ENCODE peak calls at places on chromosomes 3 and 15, in five cellular contexts. One of them, this sample, is unnamed. For H3K4me1 and H3K36me3, the result is how much of the 10 kb centered on the place peaks cover.

GRCh38 chr15:91289324-91289723 is 189.3 kb downstream of the SV2B start:
- DNase-seq in tibial nerve: no peak
- DNase-seq in fibroblast of lung: no peak
- DNase-seq in testis: peak
- DNase-seq in trophoblast cell: no peak
- DNase-seq in this sample: no peak

GRCh38 chr3:158918451-158918850 is 116.6 kb downstream of the MFSD1 start:
- DNase-seq in testis: no peak
- DNase-seq in fibroblast of lung: peak
- DNase-seq in trophoblast cell: no peak
- DNase-seq in tibial nerve: no peak
- DNase-seq in this sample: no peak

GRCh38 chr3:28467414-28467813 is 118.8 kb upstream of the AZI2 start:
- DNase-seq in testis: no peak
- DNase-seq in trophoblast cell: peak
- DNase-seq in tibial nerve: no peak
- DNase-seq in fibroblast of lung: peak
- DNase-seq in this sample: no peak

GRCh38 chr3:148246286-148246685 is 451.4 kb upstream of the AGTR1 start:
- DNase-seq in testis: no peak
- DNase-seq in fibroblast of lung: no peak
- DNase-seq in trophoblast cell: no peak
- DNase-seq in tibial nerve: no peak
- DNase-seq in this sample: no peak

GRCh38 chr15:36810656-36811449 is 231.4 kb downstream of the CDIN1 start:
- DNase-seq in fibroblast of lung: no peak
- DNase-seq in testis: no peak
- DNase-seq in trophoblast cell: no peak
- DNase-seq in tibial nerve: no peak
- DNase-seq in this sample: no peak

GRCh38 chr3:13595485-13595884 is 46.6 kb downstream of the FBLN2 start:
- DNase-seq in tibial nerve: no peak
- DNase-seq in trophoblast cell: no peak
- DNase-seq in testis: no peak
- DNase-seq in fibroblast of lung: no peak
- DNase-seq in this sample: no peak

GRCh38 chr3:140585828-140586227 is 92.0 kb upstream of the TRIM42 start:
- DNase-seq in fibroblast of lung: peak
- DNase-seq in trophoblast cell: peak
- DNase-seq in tibial nerve: no peak
- DNase-seq in testis: no peak
- DNase-seq in this sample: no peak

GRCh38 chr15:67178569-67179210 is 75.8 kb downstream of the AAGAB start:
- DNase-seq in fibroblast of lung: peak
- DNase-seq in testis: no peak
- DNase-seq in trophoblast cell: peak
- DNase-seq in tibial nerve: no peak
- DNase-seq in this sample: no peak

GRCh38 chr3:152403632-152404066 is 134.9 kb downstream of the MBNL1 start:
- DNase-seq in fibroblast of lung: peak
- DNase-seq in tibial nerve: peak
- DNase-seq in testis: no peak
- DNase-seq in trophoblast cell: no peak
- DNase-seq in this sample: no peak

GRCh38 chr3:155093261-155093660 is 13.1 kb downstream of the MME start:
- DNase-seq in testis: no peak
- DNase-seq in trophoblast cell: no peak
- DNase-seq in tibial nerve: no peak
- DNase-seq in fibroblast of lung: no peak
- DNase-seq in this sample: no peak

DNA sequence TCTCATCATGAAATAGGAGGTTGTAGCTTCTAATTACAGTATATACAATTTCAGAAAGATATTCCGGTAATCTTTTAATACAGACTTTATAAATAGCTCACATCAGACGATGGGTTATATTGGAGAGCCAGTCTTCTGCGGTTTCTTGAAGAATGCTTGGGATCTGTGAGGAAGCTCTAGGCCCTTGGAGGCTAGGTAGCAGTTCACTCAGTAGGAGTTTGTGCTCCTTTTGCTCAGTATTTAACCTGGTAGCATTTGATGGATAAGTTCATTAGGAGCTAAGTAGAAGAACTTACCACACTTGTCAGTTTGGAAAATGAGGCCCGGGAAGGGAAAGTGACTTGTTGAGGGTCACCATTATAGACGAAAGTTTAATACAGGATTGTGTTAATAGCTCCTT is 2.8 kb downstream of the FNDC3B start:
- DNase-seq in tibial nerve: no peak
- DNase-seq in fibroblast of lung: peak
- DNase-seq in trophoblast cell: peak
- DNase-seq in testis: no peak
- DNase-seq in this sample: no peak
- H3K4me1 ChIP-seq in tibial nerve: under half
- H3K4me1 ChIP-seq in fibroblast of lung: under half
- H3K4me1 ChIP-seq in trophoblast cell: under half
- H3K4me1 ChIP-seq in testis: under half
- H3K4me1 ChIP-seq in this sample: under half

GRCh38 chr3:184968115-184968514 is 156.1 kb downstream of the VPS8 start:
- DNase-seq in trophoblast cell: no peak
- DNase-seq in fibroblast of lung: peak
- DNase-seq in tibial nerve: no peak
- DNase-seq in testis: no peak
- DNase-seq in this sample: no peak
- H3K36me3 ChIP-seq in trophoblast cell: under half
- H3K36me3 ChIP-seq in fibroblast of lung: under half
- H3K36me3 ChIP-seq in tibial nerve: half or more
- H3K36me3 ChIP-seq in testis: under half
- H3K36me3 ChIP-seq in this sample: under half

DNA sequence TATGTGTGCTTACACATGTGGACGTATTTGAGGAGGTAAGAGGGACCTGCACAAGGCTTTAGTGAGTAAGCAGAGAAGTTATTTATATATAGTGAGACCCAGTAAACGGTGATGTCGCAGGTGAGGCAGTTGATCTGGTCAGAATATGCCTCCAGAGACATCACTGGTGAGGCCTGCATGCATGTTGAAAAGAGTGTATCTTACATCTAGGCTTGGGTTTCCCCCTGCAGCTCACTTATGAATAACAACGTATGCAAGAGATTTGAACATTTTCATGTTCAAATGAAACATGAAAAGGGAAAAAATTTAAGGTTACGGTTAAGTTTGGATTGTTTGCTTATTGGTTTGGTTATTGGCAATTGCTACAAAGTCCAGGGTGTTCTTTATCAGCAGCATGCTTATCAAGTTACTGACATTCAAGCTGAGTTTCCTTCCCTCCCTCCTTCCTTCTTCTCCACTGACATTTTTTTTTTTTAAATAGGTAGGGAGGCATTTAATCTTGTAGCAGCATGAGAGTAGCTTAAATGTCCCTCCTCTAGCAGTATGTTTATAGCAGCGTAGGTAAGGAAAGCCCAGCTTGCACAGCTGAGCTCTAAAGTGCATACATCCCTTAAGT is 123.2 kb downstream of the IGF1R start:
- DNase-seq in testis: no peak
- DNase-seq in tibial nerve: no peak
- DNase-seq in trophoblast cell: no peak
- DNase-seq in fibroblast of lung: no peak
- DNase-seq in this sample: no peak
- H3K4me1 ChIP-seq in testis: under half
- H3K4me1 ChIP-seq in tibial nerve: under half
- H3K4me1 ChIP-seq in trophoblast cell: under half
- H3K4me1 ChIP-seq in fibroblast of lung: under half
- H3K4me1 ChIP-seq in this sample: under half

GRCh38 chr3:197542741-197543454 is 12.9 kb downstream of the BDH1 start:
- DNase-seq in trophoblast cell: no peak
- DNase-seq in tibial nerve: peak
- DNase-seq in testis: no peak
- DNase-seq in fibroblast of lung: no peak
- DNase-seq in this sample: no peak

GRCh38 chr3:197545111-197545510 is 10.7 kb downstream of the BDH1 start:
- DNase-seq in fibroblast of lung: no peak
- DNase-seq in trophoblast cell: no peak
- DNase-seq in tibial nerve: no peak
- DNase-seq in testis: no peak
- DNase-seq in this sample: no peak

GRCh38 chr3:197539651-197540051 is 16.1 kb downstream of the BDH1 start:
- DNase-seq in tibial nerve: no peak
- DNase-seq in trophoblast cell: peak
- DNase-seq in fibroblast of lung: no peak
- DNase-seq in testis: no peak
- DNase-seq in this sample: no peak

GRCh38 chr3:197540961-197541377 is 14.8 kb downstream of the BDH1 start:
- DNase-seq in testis: no peak
- DNase-seq in fibroblast of lung: no peak
- DNase-seq in tibial nerve: no peak
- DNase-seq in trophoblast cell: peak
- DNase-seq in this sample: no peak

DNA sequence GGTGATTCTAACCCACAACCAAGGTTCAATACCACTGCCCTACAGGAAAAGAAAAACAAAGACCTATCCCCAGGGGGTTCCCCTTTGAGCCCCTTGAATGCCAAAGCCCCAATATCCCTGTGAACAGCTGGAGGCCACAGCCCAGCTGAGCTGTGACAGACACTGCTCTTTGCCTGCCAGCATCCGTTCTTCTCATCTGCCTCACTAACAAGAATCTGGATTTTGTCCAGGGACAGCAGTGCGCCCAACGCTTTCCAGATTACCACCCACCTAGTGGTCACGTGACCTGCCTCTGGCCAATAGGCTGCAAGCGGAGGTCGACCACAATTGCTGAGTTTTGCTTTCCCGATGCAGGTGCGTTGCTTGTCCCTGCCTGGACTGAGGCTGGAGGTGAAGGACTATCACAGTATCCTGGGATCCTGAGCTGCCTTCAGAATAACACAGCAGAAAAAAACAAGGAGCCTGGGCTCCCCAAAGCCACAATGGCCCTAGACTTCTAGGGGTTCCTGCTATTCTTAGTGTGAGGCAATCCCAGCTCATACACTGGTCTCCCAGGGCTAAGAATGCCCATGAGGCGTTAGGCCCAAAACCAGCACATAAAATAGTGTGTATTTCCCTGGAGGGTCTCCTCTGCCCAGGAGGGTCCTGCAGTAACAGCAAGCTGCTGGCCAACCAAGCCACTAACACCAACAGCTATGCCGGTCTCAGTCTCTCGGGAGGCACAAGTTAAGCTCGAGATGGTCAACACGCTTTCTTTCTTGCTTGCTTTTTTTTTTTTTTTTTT is 13.8 kb downstream of the BDH1 start:
- DNase-seq in fibroblast of lung: peak
- DNase-seq in testis: peak
- DNase-seq in tibial nerve: peak
- DNase-seq in trophoblast cell: peak
- DNase-seq in this sample: no peak
- H3K36me3 ChIP-seq in fibroblast of lung: under half
- H3K36me3 ChIP-seq in testis: under half
- H3K36me3 ChIP-seq in tibial nerve: under half
- H3K36me3 ChIP-seq in trophoblast cell: under half
- H3K36me3 ChIP-seq in this sample: under half

DNA sequence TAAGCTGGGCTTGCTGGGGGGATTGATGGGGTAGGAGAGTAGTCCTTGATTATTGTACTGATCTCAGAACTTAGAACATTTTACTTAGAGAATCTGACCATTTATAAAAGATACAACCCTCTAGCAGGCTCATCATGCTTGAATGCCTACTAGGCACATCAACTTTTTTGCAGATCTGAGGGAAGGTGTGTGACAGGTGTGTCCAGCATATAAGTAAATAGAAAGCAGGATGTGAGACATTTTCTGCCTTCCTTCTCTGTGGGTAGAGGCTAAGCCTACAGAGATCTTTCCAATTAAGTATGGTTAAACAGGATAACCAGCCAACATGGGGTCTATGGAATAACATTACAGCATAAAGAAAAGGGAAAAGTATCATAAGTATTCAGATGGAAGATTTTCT is 159.1 kb downstream of the AKAP13 start:
- DNase-seq in testis: no peak
- DNase-seq in fibroblast of lung: no peak
- DNase-seq in trophoblast cell: no peak
- DNase-seq in tibial nerve: no peak
- DNase-seq in this sample: no peak
- H3K4me1 ChIP-seq in testis: under half
- H3K4me1 ChIP-seq in fibroblast of lung: under half
- H3K4me1 ChIP-seq in trophoblast cell: under half
- H3K4me1 ChIP-seq in tibial nerve: under half
- H3K4me1 ChIP-seq in this sample: under half

GRCh38 chr3:194446754-194447153 is 40.0 kb downstream of the ATP13A3 start:
- DNase-seq in fibroblast of lung: no peak
- DNase-seq in tibial nerve: no peak
- DNase-seq in trophoblast cell: no peak
- DNase-seq in testis: no peak
- DNase-seq in this sample: no peak

GRCh38 chr3:194447657-194448056 is 39.1 kb downstream of the ATP13A3 start:
- DNase-seq in trophoblast cell: no peak
- DNase-seq in fibroblast of lung: no peak
- DNase-seq in testis: no peak
- DNase-seq in tibial nerve: no peak
- DNase-seq in this sample: no peak

GRCh38 chr3:194449913-194450312 is 36.9 kb downstream of the ATP13A3 start:
- DNase-seq in fibroblast of lung: no peak
- DNase-seq in tibial nerve: no peak
- DNase-seq in testis: no peak
- DNase-seq in trophoblast cell: no peak
- DNase-seq in this sample: no peak

GRCh38 chr3:194447161-194447560 is 39.6 kb downstream of the ATP13A3 start:
- DNase-seq in testis: no peak
- DNase-seq in tibial nerve: no peak
- DNase-seq in fibroblast of lung: peak
- DNase-seq in trophoblast cell: peak
- DNase-seq in this sample: no peak

GRCh38 chr3:194450341-194450740 is 36.5 kb downstream of the ATP13A3 start:
- DNase-seq in trophoblast cell: no peak
- DNase-seq in testis: no peak
- DNase-seq in fibroblast of lung: peak
- DNase-seq in tibial nerve: no peak
- DNase-seq in this sample: no peak
- H3K36me3 ChIP-seq in trophoblast cell: under half
- H3K36me3 ChIP-seq in testis: under half
- H3K36me3 ChIP-seq in fibroblast of lung: under half
- H3K36me3 ChIP-seq in tibial nerve: half or more
- H3K36me3 ChIP-seq in this sample: under half

This sample was measured in effector memory CD4-positive, alpha-beta T cell.